ENCODE peak calls at places on chromosome 1, in six cellular contexts. Q is testis, M is cardiac muscle cell, H is HL-60, Y is GM12864, E is BJ. D is an unnamed sample.

GRCh38 chr1:41751804-41752513 is 166.8 kb downstream of the HIVEP3 start:
- DNase-seq in Y (no peak), E (no peak), H (peak), M (peak), Q (no peak), D (peak)

GRCh38 chr1:19450811-19451564 is 34.4 kb downstream of the CAPZB start:
- DNase-seq in E (peak), H (no peak), Q (no peak), M (peak), Y (no peak), D (peak)

GRCh38 chr1:210311726-210312493 is 16.8 kb upstream of the HHAT start:
- DNase-seq in H (no peak), Y (no peak), M (peak), Q (no peak), E (no peak), D (peak)

GRCh38 chr1:45552309-45552708 is 1.7 kb downstream of the AKR1A1 start:
- DNase-seq in Q (no peak), Y (no peak), E (no peak), H (no peak), M (no peak), D (no peak)

GRCh38 chr1:48829446-48829845 is 52.8 kb upstream of the BEND5 start:
- DNase-seq in E (no peak), Q (no peak), M (no peak), Y (no peak), H (no peak), D (no peak)

GRCh38 chr1:187631381-187631675 is 802.6 kb downstream of the PLA2G4A start:
- DNase-seq in E (no peak), M (no peak), Q (no peak), H (no peak), Y (no peak), D (no peak)

GRCh38 chr1:205518616-205519540 is 14.4 kb downstream of the CDK18 start:
- DNase-seq in Y (no peak), H (no peak), E (no peak), M (no peak), Q (peak), D (no peak)

GRCh38 chr1:43531453-43531905 is 796 bp downstream of the PTPRF start:
- DNase-seq in E (no peak), H (no peak), Q (no peak), M (peak), Y (no peak), D (no peak)

GRCh38 chr1:6962390-6962955 is 177.2 kb downstream of the CAMTA1 start:
- DNase-seq in H (no peak), Q (peak), M (peak), Y (no peak), E (no peak), D (peak)

GRCh38 chr1:9202240-9202870 is 32.2 kb upstream of the H6PD start:
- DNase-seq in H (no peak), Y (no peak), M (no peak), E (no peak), Q (no peak), D (peak)

GRCh38 chr1:208071425-208072031 is 160.6 kb upstream of the CD34 start:
- DNase-seq in Y (no peak), M (no peak), Q (no peak), E (no peak), H (no peak), D (no peak)

GRCh38 chr1:115402753-115403184 is 64.7 kb upstream of the NGF start:
- DNase-seq in Y (no peak), E (no peak), Q (no peak), H (no peak), M (no peak), D (no peak)

GRCh38 chr1:160375788-160376524 is 9.1 kb downstream of the NHLH1 start:
- DNase-seq in M (peak), E (no peak), H (peak), Y (no peak), Q (no peak), D (peak)

GRCh38 chr1:177729646-177730045 is 240.2 kb downstream of the SEC16B start:
- DNase-seq in M (no peak), H (no peak), Q (no peak), E (no peak), Y (no peak), D (no peak)

GRCh38 chr1:61241411-61241838 is 159.1 kb downstream of the NFIA start:
- DNase-seq in H (no peak), E (no peak), M (peak), Y (no peak), Q (no peak), D (peak)

GRCh38 chr1:225990705-225991464 is 8.3 kb downstream of the SDE2 start:
- DNase-seq in H (no peak), E (no peak), Q (no peak), M (no peak), Y (no peak), D (no peak)

GRCh38 chr1:230648114-230648513 is 5.8 kb downstream of the COG2 start:
- DNase-seq in Q (no peak), H (no peak), Y (no peak), E (no peak), M (no peak), D (no peak)

GRCh38 chr1:3735683-3736070 is 16.6 kb upstream of the CCDC27 start:
- DNase-seq in H (no peak), Y (no peak), Q (no peak), E (no peak), M (no peak), D (no peak)

GRCh38 chr1:243264718-243265117 is 8.9 kb downstream of the SDCCAG8 start:
- DNase-seq in E (peak), Y (no peak), Q (no peak), H (peak), M (peak), D (peak)

GRCh38 chr1:209707308-209707707 is 2.7 kb downstream of the HSD11B1 start:
- DNase-seq in Y (no peak), E (no peak), Q (no peak), M (no peak), H (no peak), D (no peak)

GRCh38 chr1:42784946-42785693 is at the start of gene TMEM269:
- DNase-seq in Y (no peak), E (no peak), H (no peak), M (peak), Q (no peak), D (no peak)

GRCh38 chr1:12372180-12372579 is 142.3 kb downstream of the VPS13D start:
- DNase-seq in M (no peak), E (no peak), Y (no peak), H (no peak), Q (no peak), D (no peak)

GRCh38 chr1:229972600-229973296 is 94.3 kb upstream of the GALNT2 start:
- DNase-seq in H (no peak), Q (no peak), M (peak), Y (no peak), E (no peak), D (no peak)

GRCh38 chr1:211551628-211552465 is 27.1 kb downstream of the SLC30A1 start:
- DNase-seq in E (no peak), H (no peak), Y (no peak), M (peak), Q (no peak), D (peak)

GRCh38 chr1:209199371-209199770 is 384.1 kb upstream of the CAMK1G start:
- DNase-seq in H (no peak), Y (no peak), Q (peak), M (no peak), E (no peak), D (no peak)

GRCh38 chr1:54774820-54775498 is 10.6 kb upstream of the PARS2 start:
- DNase-seq in Y (no peak), M (peak), E (no peak), Q (peak), H (no peak), D (peak)

GRCh38 chr1:180168786-180169640 is 14.3 kb downstream of the QSOX1 start:
- DNase-seq in M (peak), Y (no peak), H (no peak), E (no peak), Q (peak), D (peak)

GRCh38 chr1:57013522-57013921 is 47.7 kb upstream of the C8B start:
- DNase-seq in Q (no peak), E (no peak), H (no peak), Y (no peak), M (no peak), D (no peak)

GRCh38 chr1:11337536-11338350 is 64.7 kb downstream of the UBIAD1 start:
- DNase-seq in M (peak), Y (no peak), H (peak), E (no peak), Q (peak), D (peak)

GRCh38 chr1:151132676-151133338 is 13.6 kb downstream of the SEMA6C start:
- DNase-seq in M (no peak), E (no peak), H (no peak), Q (no peak), Y (no peak), D (no peak)

GRCh38 chr1:186658999-186659398 is 21.2 kb downstream of the PTGS2 start:
- DNase-seq in M (no peak), Q (no peak), Y (no peak), H (no peak), E (no peak), D (no peak)

GRCh38 chr1:17935230-17935629 is 172.4 kb upstream of the IGSF21 start:
- DNase-seq in M (no peak), H (no peak), Y (no peak), E (no peak), Q (no peak), D (no peak)

GRCh38 chr1:31054349-31054748 is 11.2 kb downstream of the PUM1 start:
- DNase-seq in Q (no peak), M (peak), H (no peak), E (no peak), Y (no peak), D (peak)

GRCh38 chr1:205420938-205421337 is 918 bp downstream of the LEMD1 start:
- DNase-seq in M (no peak), E (no peak), H (no peak), Q (no peak), Y (no peak), D (no peak)

GRCh38 chr1:14739433-14739832 is 140.9 kb downstream of the KAZN start:
- DNase-seq in E (no peak), M (no peak), Y (no peak), H (no peak), Q (no peak), D (no peak)

GRCh38 chr1:14740016-14740415 is 141.5 kb downstream of the KAZN start:
- DNase-seq in E (no peak), Y (no peak), M (no peak), Q (no peak), H (no peak), D (no peak)

GRCh38 chr1:14742181-14742980 is 143.9 kb downstream of the KAZN start:
- DNase-seq in M (peak), E (peak), Q (no peak), H (no peak), Y (no peak), D (peak)

GRCh38 chr1:14738647-14739046 is 140.2 kb downstream of the KAZN start:
- DNase-seq in Y (no peak), M (no peak), Q (no peak), E (no peak), H (no peak), D (no peak)

GRCh38 chr1:14740466-14740865 is 142.0 kb downstream of the KAZN start:
- DNase-seq in E (no peak), H (no peak), Y (no peak), M (no peak), Q (no peak), D (no peak)
- TF ChIP-seq CTCF in E (no peak), H (no peak), Y (no peak), M (no peak), Q (no peak), D (no peak)

DNA sequence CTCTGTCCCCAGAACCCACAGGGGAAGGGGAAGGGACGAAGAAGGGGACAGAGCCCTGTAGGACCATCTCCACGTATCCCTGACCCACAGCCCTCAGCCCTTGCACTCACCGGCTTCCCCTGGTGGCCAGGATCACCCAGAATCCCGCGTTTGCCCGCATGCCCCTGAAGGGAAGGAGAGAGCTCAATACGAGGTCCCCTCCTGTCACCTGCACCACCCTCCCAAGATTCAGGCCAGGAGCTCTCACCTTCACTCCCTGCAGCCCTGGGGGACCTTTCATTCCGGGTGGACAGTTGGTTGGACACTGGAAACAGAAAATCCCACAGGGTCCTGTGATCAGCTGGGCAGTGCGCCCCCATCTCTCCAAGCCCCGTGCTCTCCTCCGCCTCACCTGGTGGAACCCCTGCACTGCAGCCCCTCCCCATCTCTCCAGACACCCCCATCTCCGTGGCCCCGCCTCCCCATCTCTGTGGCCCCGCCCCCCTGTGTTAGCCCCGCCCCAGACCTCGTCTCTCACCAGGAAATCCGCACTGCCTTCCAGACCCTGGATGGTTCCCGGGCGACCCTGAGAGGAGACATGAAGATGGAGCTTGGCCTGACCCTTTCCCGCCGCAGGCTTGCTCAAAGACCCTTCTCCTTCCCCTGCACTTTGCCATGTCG is 6.0 kb downstream of the COL9A2 start:
- DNase-seq in E (no peak), H (no peak), Q (no peak), Y (no peak), M (no peak), D (no peak)
- TF ChIP-seq CTCF in E (no peak), H (no peak), Q (no peak), Y (no peak), M (peak), D (no peak)

GRCh38 chr1:236307437-236307836 is 25.7 kb upstream of the ERO1B start:
- DNase-seq in E (no peak), Q (no peak), Y (no peak), M (no peak), H (no peak), D (no peak)
- TF ChIP-seq CTCF in E (no peak), Q (no peak), Y (no peak), M (no peak), H (no peak), D (no peak)

GRCh38 chr1:34379911-34380310 is 203.2 kb downstream of the C1orf94 start:
- DNase-seq in M (no peak), E (no peak), Q (no peak), H (no peak), Y (no peak), D (peak)
- TF ChIP-seq CTCF in M (no peak), E (no peak), Q (no peak), H (no peak), Y (no peak), D (no peak)

DNA sequence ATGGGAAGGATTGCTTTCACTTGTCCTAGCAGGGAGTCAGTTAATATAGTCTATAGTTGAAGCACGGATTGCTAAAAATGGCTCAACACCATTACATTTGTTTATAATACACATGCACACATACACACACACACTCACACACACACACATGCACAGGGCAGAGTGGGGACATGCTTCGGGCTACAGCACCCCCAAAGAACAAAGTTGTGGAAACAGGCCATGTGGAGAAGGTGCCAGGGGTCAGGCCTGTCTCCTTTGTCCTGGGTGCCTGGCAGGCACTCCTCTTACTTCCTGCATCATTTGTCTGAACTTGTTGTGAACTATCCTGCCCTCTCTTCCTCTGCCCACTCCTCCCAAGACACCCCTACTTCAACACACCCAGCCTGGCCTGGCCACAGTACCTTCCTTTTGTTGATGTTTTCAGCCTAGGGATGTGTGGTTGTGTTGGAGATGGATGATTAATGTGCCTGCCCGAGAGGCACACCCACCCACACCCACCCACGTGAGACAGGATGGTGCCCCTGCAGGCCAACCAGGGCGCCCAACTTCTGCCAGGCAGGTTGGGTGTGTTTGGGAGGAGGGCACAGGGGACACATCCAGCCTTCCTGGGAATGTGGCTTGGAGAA is 17.5 kb downstream of the RASSF5 start:
- DNase-seq in M (no peak), Y (no peak), H (no peak), Q (no peak), E (no peak), D (no peak)
- TF ChIP-seq CTCF in M (no peak), Y (no peak), H (no peak), Q (no peak), E (no peak), D (no peak)

GRCh38 chr1:79974659-79975058 is 968.1 kb upstream of the ADGRL4 start:
- DNase-seq in E (no peak), M (no peak), Q (no peak), Y (no peak), H (no peak), D (no peak)
- TF ChIP-seq CTCF in E (no peak), M (no peak), Q (no peak), Y (no peak), H (no peak), D (no peak)

D was measured in fibroblast of mammary gland.